ENCODE peak calls at places on chromosomes 3 and 15, in four cellular contexts. One of them, this sample, is unnamed.

GRCh38 chr3:197023998-197024651 is 5.5 kb downstream of the MELTF start:
- DNase-seq in activated CD8-positive, alpha-beta memory T cell treated with anti-CD3 and anti-CD28 coated beads, Interleukin-2, amount 50 U/mL, for 48 hours: no peak
- DNase-seq in activated T-helper 9 cell treated with anti-CD3 and anti-CD28 coated beads, Interleukin-2, amount 50 U/mL, for 16 hours: no peak
- DNase-seq in AG09309: no peak
- DNase-seq in this sample: no peak

GRCh38 chr15:31758126-31758525 is 272.2 kb upstream of the CHRNA7 start:
- DNase-seq in activated CD8-positive, alpha-beta memory T cell treated with anti-CD3 and anti-CD28 coated beads, Interleukin-2, amount 50 U/mL, for 48 hours: no peak
- DNase-seq in activated T-helper 9 cell treated with anti-CD3 and anti-CD28 coated beads, Interleukin-2, amount 50 U/mL, for 16 hours: no peak
- DNase-seq in AG09309: no peak
- DNase-seq in this sample: no peak

GRCh38 chr15:31254431-31255175 is 72.0 kb upstream of the KLF13 start:
- DNase-seq in activated CD8-positive, alpha-beta memory T cell treated with anti-CD3 and anti-CD28 coated beads, Interleukin-2, amount 50 U/mL, for 48 hours: no peak
- DNase-seq in activated T-helper 9 cell treated with anti-CD3 and anti-CD28 coated beads, Interleukin-2, amount 50 U/mL, for 16 hours: no peak
- DNase-seq in AG09309: peak; percentile 92
- DNase-seq in this sample: no peak

GRCh38 chr3:54951405-54951804 is 23.5 kb upstream of the LRTM1 start:
- DNase-seq in activated CD8-positive, alpha-beta memory T cell treated with anti-CD3 and anti-CD28 coated beads, Interleukin-2, amount 50 U/mL, for 48 hours: no peak
- DNase-seq in activated T-helper 9 cell treated with anti-CD3 and anti-CD28 coated beads, Interleukin-2, amount 50 U/mL, for 16 hours: no peak
- DNase-seq in AG09309: peak; percentile 72
- DNase-seq in this sample: no peak

GRCh38 chr15:96171842-96172241 is 158.7 kb upstream of the NR2F2 start:
- DNase-seq in activated CD8-positive, alpha-beta memory T cell treated with anti-CD3 and anti-CD28 coated beads, Interleukin-2, amount 50 U/mL, for 48 hours: no peak
- DNase-seq in activated T-helper 9 cell treated with anti-CD3 and anti-CD28 coated beads, Interleukin-2, amount 50 U/mL, for 16 hours: no peak
- DNase-seq in AG09309: no peak
- DNase-seq in this sample: no peak

GRCh38 chr3:11845661-11846060 is 1.0 kb downstream of the TAMM41 start:
- DNase-seq in activated CD8-positive, alpha-beta memory T cell treated with anti-CD3 and anti-CD28 coated beads, Interleukin-2, amount 50 U/mL, for 48 hours: no peak
- DNase-seq in activated T-helper 9 cell treated with anti-CD3 and anti-CD28 coated beads, Interleukin-2, amount 50 U/mL, for 16 hours: no peak
- DNase-seq in AG09309: no peak
- DNase-seq in this sample: no peak

GRCh38 chr3:141410861-141411771 is 42.8 kb downstream of the ZBTB38 start:
- DNase-seq in activated CD8-positive, alpha-beta memory T cell treated with anti-CD3 and anti-CD28 coated beads, Interleukin-2, amount 50 U/mL, for 48 hours: no peak
- DNase-seq in activated T-helper 9 cell treated with anti-CD3 and anti-CD28 coated beads, Interleukin-2, amount 50 U/mL, for 16 hours: no peak
- DNase-seq in AG09309: no peak
- DNase-seq in this sample: no peak

GRCh38 chr3:55185380-55185779 is 257.5 kb upstream of the LRTM1 start:
- DNase-seq in activated CD8-positive, alpha-beta memory T cell treated with anti-CD3 and anti-CD28 coated beads, Interleukin-2, amount 50 U/mL, for 48 hours: no peak
- DNase-seq in activated T-helper 9 cell treated with anti-CD3 and anti-CD28 coated beads, Interleukin-2, amount 50 U/mL, for 16 hours: no peak
- DNase-seq in AG09309: no peak
- DNase-seq in this sample: no peak

GRCh38 chr15:48510976-48511375 is 134.5 kb downstream of the FBN1 start:
- DNase-seq in activated CD8-positive, alpha-beta memory T cell treated with anti-CD3 and anti-CD28 coated beads, Interleukin-2, amount 50 U/mL, for 48 hours: no peak
- DNase-seq in activated T-helper 9 cell treated with anti-CD3 and anti-CD28 coated beads, Interleukin-2, amount 50 U/mL, for 16 hours: no peak
- DNase-seq in AG09309: no peak
- DNase-seq in this sample: no peak

GRCh38 chr3:173502983-173503568 is 105.5 kb downstream of the NLGN1 start:
- DNase-seq in activated CD8-positive, alpha-beta memory T cell treated with anti-CD3 and anti-CD28 coated beads, Interleukin-2, amount 50 U/mL, for 48 hours: no peak
- DNase-seq in activated T-helper 9 cell treated with anti-CD3 and anti-CD28 coated beads, Interleukin-2, amount 50 U/mL, for 16 hours: no peak
- DNase-seq in AG09309: peak; percentile 37
- DNase-seq in this sample: no peak

GRCh38 chr3:48503406-48504050 is 446 bp downstream of the SHISA5 start:
- DNase-seq in activated CD8-positive, alpha-beta memory T cell treated with anti-CD3 and anti-CD28 coated beads, Interleukin-2, amount 50 U/mL, for 48 hours: no peak
- DNase-seq in activated T-helper 9 cell treated with anti-CD3 and anti-CD28 coated beads, Interleukin-2, amount 50 U/mL, for 16 hours: no peak
- DNase-seq in AG09309: no peak
- DNase-seq in this sample: no peak

GRCh38 chr3:183981990-183982658 is 35.6 kb downstream of the ABCC5 start:
- DNase-seq in activated CD8-positive, alpha-beta memory T cell treated with anti-CD3 and anti-CD28 coated beads, Interleukin-2, amount 50 U/mL, for 48 hours: no peak
- DNase-seq in activated T-helper 9 cell treated with anti-CD3 and anti-CD28 coated beads, Interleukin-2, amount 50 U/mL, for 16 hours: no peak
- DNase-seq in AG09309: no peak
- DNase-seq in this sample: no peak

GRCh38 chr3:13550257-13550693 is 1.4 kb downstream of the FBLN2 start:
- DNase-seq in activated CD8-positive, alpha-beta memory T cell treated with anti-CD3 and anti-CD28 coated beads, Interleukin-2, amount 50 U/mL, for 48 hours: no peak
- DNase-seq in activated T-helper 9 cell treated with anti-CD3 and anti-CD28 coated beads, Interleukin-2, amount 50 U/mL, for 16 hours: no peak
- DNase-seq in AG09309: no peak
- DNase-seq in this sample: no peak

GRCh38 chr3:195117978-195118581 is 152.9 kb downstream of the XXYLT1 start:
- DNase-seq in activated CD8-positive, alpha-beta memory T cell treated with anti-CD3 and anti-CD28 coated beads, Interleukin-2, amount 50 U/mL, for 48 hours: no peak
- DNase-seq in activated T-helper 9 cell treated with anti-CD3 and anti-CD28 coated beads, Interleukin-2, amount 50 U/mL, for 16 hours: no peak
- DNase-seq in AG09309: no peak
- DNase-seq in this sample: no peak

GRCh38 chr3:170431054-170431453 is 12.4 kb downstream of the CLDN11 start:
- DNase-seq in activated CD8-positive, alpha-beta memory T cell treated with anti-CD3 and anti-CD28 coated beads, Interleukin-2, amount 50 U/mL, for 48 hours: no peak
- DNase-seq in activated T-helper 9 cell treated with anti-CD3 and anti-CD28 coated beads, Interleukin-2, amount 50 U/mL, for 16 hours: no peak
- DNase-seq in AG09309: no peak
- DNase-seq in this sample: no peak

GRCh38 chr3:131107637-131108433 is 81.2 kb downstream of the NEK11 start:
- DNase-seq in activated CD8-positive, alpha-beta memory T cell treated with anti-CD3 and anti-CD28 coated beads, Interleukin-2, amount 50 U/mL, for 48 hours: no peak
- DNase-seq in activated T-helper 9 cell treated with anti-CD3 and anti-CD28 coated beads, Interleukin-2, amount 50 U/mL, for 16 hours: no peak
- DNase-seq in AG09309: no peak
- DNase-seq in this sample: no peak

GRCh38 chr15:77040673-77041072 is 30.2 kb downstream of the TSPAN3 start:
- DNase-seq in activated CD8-positive, alpha-beta memory T cell treated with anti-CD3 and anti-CD28 coated beads, Interleukin-2, amount 50 U/mL, for 48 hours: no peak
- DNase-seq in activated T-helper 9 cell treated with anti-CD3 and anti-CD28 coated beads, Interleukin-2, amount 50 U/mL, for 16 hours: no peak
- DNase-seq in AG09309: peak; percentile 32
- DNase-seq in this sample: no peak

GRCh38 chr15:70613259-70613658 is 150.1 kb downstream of the UACA start:
- DNase-seq in activated CD8-positive, alpha-beta memory T cell treated with anti-CD3 and anti-CD28 coated beads, Interleukin-2, amount 50 U/mL, for 48 hours: no peak
- DNase-seq in activated T-helper 9 cell treated with anti-CD3 and anti-CD28 coated beads, Interleukin-2, amount 50 U/mL, for 16 hours: no peak
- DNase-seq in AG09309: no peak
- DNase-seq in this sample: no peak

GRCh38 chr3:104628185-104628789 is 738.4 kb upstream of the ALCAM start:
- DNase-seq in activated CD8-positive, alpha-beta memory T cell treated with anti-CD3 and anti-CD28 coated beads, Interleukin-2, amount 50 U/mL, for 48 hours: no peak
- DNase-seq in activated T-helper 9 cell treated with anti-CD3 and anti-CD28 coated beads, Interleukin-2, amount 50 U/mL, for 16 hours: no peak
- DNase-seq in AG09309: peak; percentile 48
- DNase-seq in this sample: no peak

GRCh38 chr3:38001456-38002081 is 11.0 kb downstream of the VILL start:
- DNase-seq in activated CD8-positive, alpha-beta memory T cell treated with anti-CD3 and anti-CD28 coated beads, Interleukin-2, amount 50 U/mL, for 48 hours: no peak
- DNase-seq in activated T-helper 9 cell treated with anti-CD3 and anti-CD28 coated beads, Interleukin-2, amount 50 U/mL, for 16 hours: no peak
- DNase-seq in AG09309: no peak
- DNase-seq in this sample: no peak

GRCh38 chr3:151425640-151426336 is 35.1 kb downstream of the IGSF10 start:
- DNase-seq in activated CD8-positive, alpha-beta memory T cell treated with anti-CD3 and anti-CD28 coated beads, Interleukin-2, amount 50 U/mL, for 48 hours: no peak
- DNase-seq in activated T-helper 9 cell treated with anti-CD3 and anti-CD28 coated beads, Interleukin-2, amount 50 U/mL, for 16 hours: no peak
- DNase-seq in AG09309: no peak
- DNase-seq in this sample: no peak

GRCh38 chr15:89851665-89852341 is 37.2 kb upstream of the ANPEP start:
- DNase-seq in activated CD8-positive, alpha-beta memory T cell treated with anti-CD3 and anti-CD28 coated beads, Interleukin-2, amount 50 U/mL, for 48 hours: no peak
- DNase-seq in activated T-helper 9 cell treated with anti-CD3 and anti-CD28 coated beads, Interleukin-2, amount 50 U/mL, for 16 hours: no peak
- DNase-seq in AG09309: no peak
- DNase-seq in this sample: peak; percentile 15

GRCh38 chr3:127673191-127674098 is 693 bp downstream of the ABTB1 start:
- DNase-seq in activated CD8-positive, alpha-beta memory T cell treated with anti-CD3 and anti-CD28 coated beads, Interleukin-2, amount 50 U/mL, for 48 hours: peak; percentile 78
- DNase-seq in activated T-helper 9 cell treated with anti-CD3 and anti-CD28 coated beads, Interleukin-2, amount 50 U/mL, for 16 hours: peak; percentile 20
- DNase-seq in AG09309: no peak
- DNase-seq in this sample: no peak

GRCh38 chr3:57709559-57709958 is 16.7 kb upstream of the DENND6A start:
- DNase-seq in activated CD8-positive, alpha-beta memory T cell treated with anti-CD3 and anti-CD28 coated beads, Interleukin-2, amount 50 U/mL, for 48 hours: no peak
- DNase-seq in activated T-helper 9 cell treated with anti-CD3 and anti-CD28 coated beads, Interleukin-2, amount 50 U/mL, for 16 hours: no peak
- DNase-seq in AG09309: no peak
- DNase-seq in this sample: no peak

GRCh38 chr3:46737320-46737719 is 19.7 kb upstream of the PRSS50 start:
- DNase-seq in activated CD8-positive, alpha-beta memory T cell treated with anti-CD3 and anti-CD28 coated beads, Interleukin-2, amount 50 U/mL, for 48 hours: no peak
- DNase-seq in activated T-helper 9 cell treated with anti-CD3 and anti-CD28 coated beads, Interleukin-2, amount 50 U/mL, for 16 hours: no peak
- DNase-seq in AG09309: no peak
- DNase-seq in this sample: peak; percentile 32

GRCh38 chr3:48436477-48436787 is 3.5 kb downstream of the CCDC51 start:
- DNase-seq in activated CD8-positive, alpha-beta memory T cell treated with anti-CD3 and anti-CD28 coated beads, Interleukin-2, amount 50 U/mL, for 48 hours: no peak
- DNase-seq in activated T-helper 9 cell treated with anti-CD3 and anti-CD28 coated beads, Interleukin-2, amount 50 U/mL, for 16 hours: no peak
- DNase-seq in AG09309: no peak
- DNase-seq in this sample: no peak

GRCh38 chr15:68833734-68834334 is 13.1 kb upstream of the ANP32A start:
- DNase-seq in activated CD8-positive, alpha-beta memory T cell treated with anti-CD3 and anti-CD28 coated beads, Interleukin-2, amount 50 U/mL, for 48 hours: no peak
- DNase-seq in activated T-helper 9 cell treated with anti-CD3 and anti-CD28 coated beads, Interleukin-2, amount 50 U/mL, for 16 hours: no peak
- DNase-seq in AG09309: no peak
- DNase-seq in this sample: no peak

GRCh38 chr3:12553921-12554391 is 2.9 kb upstream of the MKRN2 start:
- DNase-seq in activated CD8-positive, alpha-beta memory T cell treated with anti-CD3 and anti-CD28 coated beads, Interleukin-2, amount 50 U/mL, for 48 hours: peak; percentile 64
- DNase-seq in activated T-helper 9 cell treated with anti-CD3 and anti-CD28 coated beads, Interleukin-2, amount 50 U/mL, for 16 hours: no peak
- DNase-seq in AG09309: no peak
- DNase-seq in this sample: no peak

GRCh38 chr15:31598620-31599019 is 272.0 kb downstream of the KLF13 start:
- DNase-seq in activated CD8-positive, alpha-beta memory T cell treated with anti-CD3 and anti-CD28 coated beads, Interleukin-2, amount 50 U/mL, for 48 hours: no peak
- DNase-seq in activated T-helper 9 cell treated with anti-CD3 and anti-CD28 coated beads, Interleukin-2, amount 50 U/mL, for 16 hours: no peak
- DNase-seq in AG09309: no peak
- DNase-seq in this sample: no peak

GRCh38 chr3:100982710-100983109 is 10.5 kb downstream of the ABI3BP start:
- DNase-seq in activated CD8-positive, alpha-beta memory T cell treated with anti-CD3 and anti-CD28 coated beads, Interleukin-2, amount 50 U/mL, for 48 hours: no peak
- DNase-seq in activated T-helper 9 cell treated with anti-CD3 and anti-CD28 coated beads, Interleukin-2, amount 50 U/mL, for 16 hours: no peak
- DNase-seq in AG09309: peak; percentile 34
- DNase-seq in this sample: no peak

GRCh38 chr3:120894285-120894684 is 13.7 kb upstream of the STXBP5L start:
- DNase-seq in activated CD8-positive, alpha-beta memory T cell treated with anti-CD3 and anti-CD28 coated beads, Interleukin-2, amount 50 U/mL, for 48 hours: no peak
- DNase-seq in activated T-helper 9 cell treated with anti-CD3 and anti-CD28 coated beads, Interleukin-2, amount 50 U/mL, for 16 hours: no peak
- DNase-seq in AG09309: peak; percentile 38
- DNase-seq in this sample: no peak

GRCh38 chr3:134030382-134030753 is 643 bp upstream of the SLCO2A1 start:
- DNase-seq in activated CD8-positive, alpha-beta memory T cell treated with anti-CD3 and anti-CD28 coated beads, Interleukin-2, amount 50 U/mL, for 48 hours: no peak
- DNase-seq in activated T-helper 9 cell treated with anti-CD3 and anti-CD28 coated beads, Interleukin-2, amount 50 U/mL, for 16 hours: no peak
- DNase-seq in AG09309: no peak
- DNase-seq in this sample: no peak

GRCh38 chr3:137035631-137036030 is 77.8 kb downstream of the IL20RB start:
- DNase-seq in activated CD8-positive, alpha-beta memory T cell treated with anti-CD3 and anti-CD28 coated beads, Interleukin-2, amount 50 U/mL, for 48 hours: no peak
- DNase-seq in activated T-helper 9 cell treated with anti-CD3 and anti-CD28 coated beads, Interleukin-2, amount 50 U/mL, for 16 hours: no peak
- DNase-seq in AG09309: no peak
- DNase-seq in this sample: no peak

GRCh38 chr15:85421116-85421925 is 40.9 kb downstream of the AKAP13 start:
- DNase-seq in activated CD8-positive, alpha-beta memory T cell treated with anti-CD3 and anti-CD28 coated beads, Interleukin-2, amount 50 U/mL, for 48 hours: no peak
- DNase-seq in activated T-helper 9 cell treated with anti-CD3 and anti-CD28 coated beads, Interleukin-2, amount 50 U/mL, for 16 hours: no peak
- DNase-seq in AG09309: no peak
- DNase-seq in this sample: no peak

This sample was measured in stimulated activated effector memory CD8-positive, alpha-beta T cell treated with anti-CD3 and anti-CD28 coated beads, Interleukin-12 subunit alpha, Interleukin-12 subunit beta, amount 100 ng/mL, for 72 hours.